ENCODE peak calls at places on chromosomes 6 and 20, in nine cellular contexts. G is IMR-90, B is LNCaP clone FGC, C is MCF 10A, L is endothelial cell of umbilical vein, D is GM20000, T is GM13976, M is body of pancreas, S is B cell. K is an unnamed sample.

GRCh38 chr6:43143235-43144124 is 27.6 kb upstream of the SRF start:
- DNase-seq in C (peak; percentile 80), B (no peak), G (peak; percentile 91), M (peak; percentile 84), T (peak; percentile 95), S (peak; percentile 92), L (peak; percentile 84), D (peak; percentile 89), K (no peak)

GRCh38 chr20:13922241-13922640 is 68.2 kb downstream of the SEL1L2 start:
- DNase-seq in M (no peak), C (no peak), D (no peak), G (no peak), B (no peak), T (no peak), L (no peak), S (no peak), K (no peak)

GRCh38 chr20:9068896-9069663 is at the start of gene PLCB4:
- DNase-seq in B (no peak), G (peak; percentile 66), M (peak; percentile 17), C (peak; percentile 55), L (peak; percentile 46), D (no peak), T (no peak), S (peak; percentile 19), K (no peak)

GRCh38 chr6:90151827-90152449 is 144.7 kb downstream of the BACH2 start:
- DNase-seq in S (no peak), M (no peak), G (no peak), B (no peak), T (no peak), C (no peak), D (no peak), L (no peak), K (no peak)

GRCh38 chr6:137028912-137029311 is 15.9 kb downstream of the IL20RA start:
- DNase-seq in B (no peak), G (no peak), T (no peak), C (no peak), S (no peak), D (no peak), L (no peak), M (no peak), K (no peak)

GRCh38 chr6:63975685-63976084 is 340.1 kb downstream of the PHF3 start:
- DNase-seq in B (no peak), C (peak; percentile 78), S (no peak), M (no peak), L (no peak), D (no peak), G (no peak), T (no peak), K (no peak)

GRCh38 chr6:137923866-137924616 is 57.0 kb downstream of the TNFAIP3 start:
- DNase-seq in B (no peak), S (no peak), C (no peak), D (no peak), T (no peak), L (no peak), M (no peak), G (no peak), K (no peak)

GRCh38 chr6:144343736-144344428 is 58.7 kb downstream of the UTRN start:
- DNase-seq in C (no peak), B (peak; percentile 69), G (no peak), S (peak; percentile 44), D (peak; percentile 53), T (peak; percentile 57), L (peak; percentile 88), M (no peak), K (no peak)

GRCh38 chr20:8094415-8094818 is 37.6 kb upstream of the PLCB1 start:
- DNase-seq in M (peak; percentile 70), B (peak; percentile 99), L (peak; percentile 87), C (peak; percentile 77), T (no peak), G (peak; percentile 22), D (no peak), S (no peak), K (peak; percentile 49)

GRCh38 chr20:11136691-11137090 is 462.9 kb upstream of the JAG1 start:
- DNase-seq in B (no peak), C (no peak), L (no peak), T (no peak), D (no peak), M (no peak), S (no peak), G (no peak), K (no peak)

GRCh38 chr6:7088076-7088742 is 19.6 kb upstream of the RREB1 start:
- DNase-seq in S (no peak), M (no peak), B (no peak), D (no peak), C (no peak), L (no peak), G (no peak), T (no peak), K (no peak)

GRCh38 chr6:7085911-7086310 is 21.9 kb upstream of the RREB1 start:
- DNase-seq in L (no peak), G (no peak), S (no peak), D (no peak), M (peak; percentile 41), B (no peak), C (peak; percentile 43), T (no peak), K (peak; percentile 64)

GRCh38 chr6:7086488-7086887 is 21.3 kb upstream of the RREB1 start:
- DNase-seq in T (peak; percentile 63), B (no peak), D (peak; percentile 52), C (no peak), L (peak; percentile 57), S (peak; percentile 50), M (no peak), G (peak; percentile 28), K (peak; percentile 56)

GRCh38 chr6:7087491-7087979 is 20.2 kb upstream of the RREB1 start:
- DNase-seq in T (peak; percentile 39), S (no peak), D (no peak), G (no peak), M (no peak), C (no peak), B (no peak), L (no peak), K (no peak)

GRCh38 chr6:7087066-7087465 is 20.7 kb upstream of the RREB1 start:
- DNase-seq in S (no peak), D (no peak), M (no peak), L (peak; percentile 54), C (no peak), G (peak; percentile 10), T (no peak), B (no peak), K (no peak)
- TF ChIP-seq CTCF in S (no peak), D (no peak), M (no peak), L (peak; percentile 8), C (no peak), G (peak; percentile 17), T (no peak), B (peak; percentile 4), K (no peak)

DNA sequence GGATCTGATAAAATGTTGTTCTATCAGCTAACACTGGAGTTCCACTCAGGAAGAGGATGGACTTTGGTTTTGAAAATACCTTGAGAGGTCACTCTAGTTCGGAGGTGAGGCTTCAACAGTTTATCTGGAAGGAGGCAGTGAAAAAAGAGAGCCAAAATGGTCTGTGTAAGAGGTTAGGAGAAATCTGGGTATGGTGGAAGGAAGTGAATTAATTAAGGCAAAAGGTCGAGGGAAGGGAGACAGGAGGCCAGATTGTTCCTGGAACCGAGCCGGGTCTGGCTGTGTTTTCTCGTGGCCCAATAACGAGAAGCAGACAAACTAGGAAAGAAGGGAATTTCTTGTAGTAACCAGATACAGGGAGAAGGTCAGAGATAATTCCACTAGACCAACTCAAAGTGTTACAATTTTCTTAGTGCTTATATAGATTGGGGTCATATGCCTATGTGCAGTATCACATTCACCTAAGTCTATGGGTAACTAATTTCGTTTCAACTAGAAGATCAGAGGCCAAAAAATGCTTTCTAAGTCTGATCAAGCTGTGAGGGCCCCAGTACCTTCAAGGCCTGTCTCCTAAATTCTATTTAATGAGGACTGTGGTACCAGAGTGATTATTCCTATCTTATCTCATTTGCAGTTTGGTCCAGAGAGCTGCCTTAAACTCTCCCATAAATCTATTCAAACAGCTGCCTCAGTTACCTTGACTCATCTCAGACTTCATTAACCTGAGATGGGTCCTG is 96.0 kb upstream of the SNX9 start:
- DNase-seq in B (no peak), T (no peak), D (no peak), G (no peak), L (peak; percentile 75), C (no peak), M (peak; percentile 20), S (no peak), K (no peak)
- TF ChIP-seq CTCF in B (no peak), T (no peak), D (no peak), G (no peak), L (no peak), C (no peak), M (no peak), S (no peak), K (no peak)

DNA sequence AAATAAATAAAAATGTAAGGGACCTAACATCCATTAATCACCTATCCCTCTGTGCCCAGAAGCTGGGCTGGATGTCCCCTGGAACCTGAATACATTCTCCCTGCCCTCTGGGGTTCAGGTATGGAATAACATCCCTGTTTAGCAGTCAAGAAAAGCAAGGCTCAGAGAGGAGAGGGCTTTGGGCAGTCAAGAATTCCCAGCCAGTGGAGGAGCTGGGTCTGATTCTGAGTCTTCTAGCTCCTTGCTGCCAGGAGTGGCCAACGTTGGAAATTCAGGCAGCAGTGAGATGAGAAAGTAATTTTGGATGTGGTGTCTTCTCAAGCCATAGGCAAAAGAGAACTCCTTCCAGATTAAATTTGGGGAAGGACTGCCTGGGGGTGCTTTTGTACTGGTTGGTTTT is 42.6 kb upstream of the ZNFX1 start:
- DNase-seq in M (no peak), B (no peak), L (peak; percentile 37), G (peak; percentile 38), C (peak; percentile 64), D (no peak), T (no peak), S (no peak), K (no peak)
- TF ChIP-seq CTCF in M (no peak), B (peak; percentile 31), L (peak; percentile 22), G (no peak), C (peak; percentile 38), D (no peak), T (no peak), S (no peak), K (peak; percentile 32)

GRCh38 chr20:44471481-44471882 is 4.2 kb upstream of the TTPAL start:
- DNase-seq in D (no peak), S (no peak), T (no peak), B (peak; percentile 17), G (peak; percentile 44), L (no peak), M (no peak), C (peak; percentile 85), K (no peak)
- TF ChIP-seq CTCF in D (no peak), S (no peak), T (no peak), B (peak; percentile 60), G (peak; percentile 57), L (peak; percentile 6), M (peak; percentile 23), C (peak; percentile 54), K (no peak)